ENCODE peak calls at places on chromosome 15, in eight cellular contexts. Z is GM06990, D is GM10248, V is AG09309, F is dorsolateral prefrontal cortex, X is body of pancreas, G is lower lobe of right lung, B is AG09319. Y is an unnamed sample.

GRCh38 chr15:71329041-71329440 is 213.8 kb downstream of the THSD4 start:
- DNase-seq in X (no peak), G (no peak), Z (no peak), V (no peak), D (no peak), F (no peak), B (no peak), Y (no peak)

GRCh38 chr15:32124726-32125125 is 94.4 kb downstream of the CHRNA7 start:
- DNase-seq in X (no peak), G (no peak), Z (no peak), F (no peak), D (no peak), V (no peak), B (no peak), Y (no peak)

GRCh38 chr15:76840830-76841460 is 64.2 kb downstream of the SCAPER start:
- DNase-seq in Z (no peak), F (no peak), D (peak), G (no peak), X (no peak), V (peak), B (peak), Y (peak)

GRCh38 chr15:31440754-31441298 is 114.2 kb downstream of the KLF13 start:
- DNase-seq in D (peak), B (no peak), G (peak), V (no peak), Z (peak), F (no peak), X (peak), Y (no peak)

GRCh38 chr15:50107157-50107556 is 11.9 kb downstream of the ATP8B4 start:
- DNase-seq in X (no peak), V (no peak), B (no peak), Z (no peak), G (no peak), D (no peak), F (no peak), Y (no peak)

GRCh38 chr15:70633394-70633793 is 130.0 kb downstream of the UACA start:
- DNase-seq in X (no peak), V (no peak), D (no peak), B (no peak), F (no peak), Z (no peak), G (no peak), Y (no peak)

GRCh38 chr15:45164914-45165313 is 22.9 kb downstream of the SHF start:
- DNase-seq in F (no peak), V (no peak), D (no peak), X (no peak), G (no peak), Z (no peak), B (no peak), Y (no peak)

GRCh38 chr15:70491183-70491621 is 272.2 kb downstream of the UACA start:
- DNase-seq in X (no peak), Z (no peak), D (no peak), F (no peak), V (no peak), B (no peak), G (no peak), Y (peak)

GRCh38 chr15:39804026-39804425 is 21.4 kb upstream of the FSIP1 start:
- DNase-seq in D (peak), G (no peak), Z (no peak), F (no peak), X (no peak), B (no peak), V (no peak), Y (peak)

GRCh38 chr15:40990789-40991188 is 37.5 kb downstream of the CHAC1 start:
- DNase-seq in B (no peak), X (no peak), V (no peak), D (no peak), Z (no peak), F (no peak), G (no peak), Y (no peak)

GRCh38 chr15:40011303-40011702 is 27.7 kb downstream of the SRP14 start:
- DNase-seq in D (no peak), V (no peak), F (no peak), B (no peak), X (no peak), Z (no peak), G (no peak), Y (no peak)

GRCh38 chr15:43204016-43204901 is 16.6 kb downstream of the EPB42 start:
- DNase-seq in Z (no peak), B (no peak), D (peak), V (peak), G (no peak), X (peak), F (no peak), Y (peak)

GRCh38 chr15:65026756-65027155 is 2.7 kb downstream of the MTFMT start:
- DNase-seq in X (no peak), F (no peak), Z (no peak), G (no peak), B (no peak), D (no peak), V (no peak), Y (no peak)

GRCh38 chr15:33735143-33735542 is 233.2 kb upstream of the CHRM5 start:
- DNase-seq in X (no peak), B (no peak), F (no peak), Z (no peak), V (no peak), D (no peak), G (no peak), Y (no peak)

GRCh38 chr15:33742286-33742685 is 226.0 kb upstream of the CHRM5 start:
- DNase-seq in D (no peak), X (no peak), V (no peak), B (no peak), Z (no peak), F (no peak), G (no peak), Y (no peak)

GRCh38 chr15:33738941-33739664 is 229.2 kb upstream of the CHRM5 start:
- DNase-seq in G (no peak), B (no peak), X (no peak), V (no peak), Z (no peak), F (no peak), D (no peak), Y (no peak)

GRCh38 chr15:33735637-33736247 is 232.6 kb upstream of the CHRM5 start:
- DNase-seq in X (peak), G (no peak), F (no peak), B (no peak), V (no peak), Z (no peak), D (peak), Y (peak)

GRCh38 chr15:33737687-33738606 is 230.3 kb upstream of the CHRM5 start:
- DNase-seq in F (no peak), Z (no peak), G (no peak), B (no peak), X (peak), V (no peak), D (peak), Y (peak)
- TF ChIP-seq CTCF in F (peak), Z (peak), G (peak), B (peak), X (peak), V (peak), D (peak), Y (peak)

GRCh38 chr15:94346272-94346671 is 114.9 kb downstream of the MCTP2 start:
- DNase-seq in D (no peak), X (no peak), F (no peak), B (no peak), Z (no peak), G (no peak), V (no peak), Y (no peak)
- TF ChIP-seq CTCF in D (no peak), X (no peak), F (no peak), B (no peak), Z (no peak), G (no peak), V (peak), Y (no peak)

DNA sequence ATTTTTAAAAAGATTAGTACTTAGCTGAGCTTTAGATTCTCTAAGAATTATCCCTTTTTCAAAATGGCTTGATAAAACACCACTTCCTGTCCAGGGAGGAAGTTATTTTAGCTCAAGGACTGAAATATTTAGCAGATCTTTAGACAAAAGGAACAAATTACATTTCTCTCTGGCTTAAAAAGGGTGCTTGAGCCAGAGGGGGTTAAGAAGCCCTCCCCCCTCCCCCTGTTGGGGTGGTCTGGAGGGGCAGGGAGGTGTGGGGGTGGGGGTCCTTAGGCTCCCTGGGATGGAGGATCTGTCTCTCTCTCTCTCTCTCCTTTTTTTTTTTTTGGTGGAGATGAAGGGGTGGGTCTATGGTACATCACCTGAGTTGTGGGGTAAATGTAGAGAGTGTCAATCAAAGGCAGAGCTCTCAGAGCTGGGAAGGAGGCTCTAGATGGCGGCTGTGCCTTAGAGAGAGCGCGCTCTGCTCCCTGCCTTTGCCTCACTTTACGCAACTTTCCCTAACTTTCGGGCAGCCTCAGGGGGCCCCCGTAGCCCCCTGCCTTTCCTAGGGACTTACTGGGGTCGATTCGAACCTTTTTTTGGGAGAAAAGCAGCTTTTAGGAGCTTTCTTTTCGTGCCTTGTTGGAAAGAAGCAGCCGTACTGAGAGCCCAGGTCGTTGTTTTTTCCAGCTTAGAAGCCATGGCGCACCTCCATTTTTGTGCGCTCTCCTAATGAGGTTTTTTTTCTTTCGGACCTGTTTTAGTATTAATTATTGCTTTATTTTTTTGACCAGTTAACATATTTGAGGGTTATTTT is at the start of gene CHD2:
- DNase-seq in V (peak), B (peak), D (peak), G (peak), X (peak), Z (peak), F (no peak), Y (peak)
- TF ChIP-seq CTCF in V (no peak), B (no peak), D (no peak), G (no peak), X (no peak), Z (no peak), F (no peak), Y (no peak)

GRCh38 chr15:66985653-66986052 is 79.7 kb upstream of the SMAD3 start:
- DNase-seq in V (no peak), X (no peak), F (no peak), B (no peak), G (no peak), D (no peak), Z (no peak), Y (no peak)
- TF ChIP-seq CTCF in V (no peak), X (no peak), F (no peak), B (no peak), G (no peak), D (no peak), Z (no peak), Y (no peak)

GRCh38 chr15:100671858-100672543 is 69.6 kb downstream of the ASB7 start:
- DNase-seq in Z (no peak), X (no peak), D (peak), B (no peak), F (no peak), G (no peak), V (no peak), Y (peak)
- TF ChIP-seq CTCF in Z (peak), X (peak), D (peak), B (peak), F (peak), G (peak), V (peak), Y (peak)

GRCh38 chr15:60374209-60374608 is 23.6 kb downstream of the ANXA2 start:
- DNase-seq in X (no peak), F (no peak), Z (no peak), V (no peak), D (no peak), B (no peak), G (no peak), Y (no peak)
- TF ChIP-seq CTCF in X (no peak), F (no peak), Z (no peak), V (no peak), D (no peak), B (no peak), G (no peak), Y (no peak)

DNA sequence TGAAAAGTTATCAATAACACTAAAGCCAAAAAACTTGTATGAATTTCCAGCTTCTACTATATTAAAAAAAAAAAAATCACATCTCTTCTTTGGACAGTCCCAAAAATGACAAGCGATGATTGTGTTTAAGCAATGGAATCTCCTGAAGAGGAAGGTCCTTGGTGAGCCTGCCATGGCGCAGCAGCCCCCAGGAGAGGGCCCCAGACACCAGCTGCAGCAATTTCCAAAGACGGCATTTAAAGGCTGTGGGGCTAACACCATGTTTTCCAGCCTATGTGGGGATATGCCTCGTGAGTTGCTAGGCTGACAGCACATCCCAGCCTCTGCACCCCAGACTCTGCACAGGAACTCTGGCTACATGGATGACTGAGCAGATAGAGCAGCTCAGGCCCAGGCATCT is 14.7 kb downstream of the SKIC8 start:
- DNase-seq in X (no peak), B (no peak), G (no peak), V (no peak), F (no peak), Z (no peak), D (no peak), Y (no peak)
- TF ChIP-seq CTCF in X (no peak), B (peak), G (no peak), V (peak), F (no peak), Z (peak), D (peak), Y (no peak)

DNA sequence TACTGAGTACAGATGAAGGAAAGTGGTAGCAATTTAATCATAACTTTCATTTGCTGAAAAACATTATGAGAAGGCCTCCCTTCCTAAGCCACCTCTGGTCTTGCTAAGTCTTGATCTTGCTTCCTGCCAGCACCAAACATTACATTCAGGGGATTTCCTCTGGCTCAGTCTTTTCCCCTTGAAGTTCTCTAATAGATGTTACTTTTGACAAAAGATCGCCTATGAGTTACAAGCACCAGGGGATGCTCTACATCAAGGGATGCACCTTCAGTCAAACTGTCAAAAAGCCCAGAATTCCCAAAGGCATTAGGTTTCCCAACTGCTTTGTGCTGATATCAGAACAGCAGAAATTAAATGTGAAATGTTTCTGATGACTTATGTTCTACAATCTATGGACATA is 47.3 kb downstream of the AQP9 start:
- DNase-seq in B (no peak), D (no peak), F (no peak), G (no peak), X (no peak), Z (no peak), V (no peak), Y (peak)
- TF ChIP-seq CTCF in B (peak), D (no peak), F (no peak), G (no peak), X (no peak), Z (peak), V (peak), Y (no peak)

DNA sequence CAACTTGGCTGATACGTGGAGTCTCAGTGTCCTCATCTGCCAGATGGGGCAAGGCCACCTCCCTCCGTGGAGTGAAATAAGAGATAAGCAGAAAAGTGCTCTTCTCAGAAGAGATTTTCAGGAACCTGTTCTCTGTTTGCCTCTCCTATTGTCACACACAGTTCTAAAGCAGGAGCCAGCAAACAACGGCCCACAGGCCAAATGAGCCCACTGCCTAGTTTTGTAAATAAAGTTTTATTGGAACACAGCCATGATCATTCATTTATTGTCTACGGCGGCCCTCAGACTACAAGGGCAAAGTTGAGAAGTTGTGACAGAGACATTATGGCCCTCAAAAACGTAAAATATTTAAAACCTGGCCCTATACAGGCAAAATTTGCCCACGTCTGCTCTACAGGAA is 256.8 kb upstream of the IGF1R start:
- DNase-seq in V (no peak), Z (no peak), G (no peak), F (no peak), B (no peak), D (no peak), X (no peak), Y (no peak)
- TF ChIP-seq CTCF in V (no peak), Z (no peak), G (no peak), F (no peak), B (no peak), D (no peak), X (no peak), Y (no peak)

GRCh38 chr15:25391971-25392733 is 46.7 kb downstream of the UBE3A start:
- DNase-seq in V (peak), G (no peak), F (no peak), X (no peak), Z (no peak), B (peak), D (no peak), Y (no peak)
- TF ChIP-seq CTCF in V (no peak), G (no peak), F (no peak), X (no peak), Z (no peak), B (no peak), D (no peak), Y (no peak)